ENCODE peak calls at places on chromosomes 3 and 15, in ten cellular contexts. S is tibial artery, Z is hepatocyte, I is fibroblast of lung, P is upper lobe of right lung, W is heart right ventricle, F is PC-9, M is OCI-LY7, J is thoracic aorta, B is heart left ventricle. T is an unnamed sample.

GRCh38 chr3:72997421-72997961 is 880 bp downstream of the PPP4R2 start:
- DNase-seq in B (no peak), F (peak; percentile 12), S (no peak), W (no peak), P (no peak), Z (peak; percentile 78), M (peak; percentile 68), I (peak; percentile 60), J (no peak), T (peak; percentile 44)

GRCh38 chr3:25239042-25239441 is 189.0 kb upstream of the RARB start:
- DNase-seq in J (no peak), W (no peak), P (no peak), F (no peak), I (no peak), B (no peak), Z (no peak), S (no peak), M (no peak), T (no peak)

GRCh38 chr3:46881819-46882376 is 4.4 kb downstream of the PTH1R start:
- DNase-seq in M (no peak), J (no peak), F (no peak), W (no peak), Z (peak; percentile 76), S (no peak), I (peak; percentile 5), B (peak; percentile 67), P (no peak), T (no peak)

GRCh38 chr3:156416846-156417581 is 137.9 kb downstream of the SSR3 start:
- DNase-seq in W (no peak), S (no peak), B (no peak), F (no peak), Z (no peak), M (no peak), J (no peak), I (peak; percentile 33), P (no peak), T (peak; percentile 36)

GRCh38 chr3:187646906-187647660 is 23.1 kb downstream of the SST start:
- DNase-seq in M (no peak), B (no peak), S (no peak), I (no peak), W (no peak), P (no peak), F (no peak), Z (no peak), J (no peak), T (no peak)

GRCh38 chr15:90210593-90210992 is 9.5 kb downstream of the SEMA4B start:
- DNase-seq in S (no peak), P (no peak), W (peak; percentile 67), J (no peak), F (no peak), Z (no peak), M (no peak), I (no peak), B (peak; percentile 64), T (no peak)

GRCh38 chr15:101242160-101242998 is 9.5 kb downstream of the CHSY1 start:
- DNase-seq in W (no peak), P (no peak), M (peak; percentile 73), I (peak; percentile 77), J (no peak), S (no peak), Z (no peak), B (no peak), F (no peak), T (no peak)

GRCh38 chr3:38247366-38248035 is 18.1 kb upstream of the SLC22A13 start:
- DNase-seq in M (no peak), S (no peak), F (peak; percentile 25), Z (peak; percentile 26), P (no peak), J (no peak), W (no peak), I (peak; percentile 94), B (peak; percentile 24), T (no peak)

GRCh38 chr15:66008920-66009572 is 139.8 kb downstream of the RAB11A start:
- DNase-seq in P (no peak), M (no peak), B (no peak), J (no peak), Z (peak; percentile 78), S (no peak), W (no peak), I (no peak), F (peak; percentile 12), T (no peak)

GRCh38 chr3:159988617-159989251 is at the start of gene IL12A:
- DNase-seq in F (peak; percentile 79), J (peak; percentile 20), S (peak; percentile 61), Z (peak; percentile 90), P (peak; percentile 92), B (peak; percentile 82), M (no peak), W (peak; percentile 85), I (peak; percentile 62), T (peak; percentile 87)

GRCh38 chr15:98773616-98774015 is 125.3 kb downstream of the IGF1R start:
- DNase-seq in S (no peak), Z (no peak), J (no peak), P (no peak), M (no peak), B (no peak), W (no peak), I (no peak), F (no peak), T (no peak)

GRCh38 chr3:53841296-53841695 is 4.9 kb downstream of the CHDH start:
- DNase-seq in B (no peak), F (no peak), W (no peak), S (no peak), J (no peak), I (no peak), M (no peak), Z (no peak), P (no peak), T (no peak)

GRCh38 chr15:63602595-63602994 is 5.4 kb downstream of the FBXL22 start:
- DNase-seq in W (no peak), Z (no peak), J (no peak), M (no peak), P (no peak), S (no peak), F (no peak), B (no peak), I (no peak), T (no peak)

GRCh38 chr3:179750720-179751328 is 98.0 kb downstream of the USP13 start:
- DNase-seq in M (peak; percentile 17), S (no peak), J (no peak), I (peak; percentile 13), F (no peak), P (no peak), W (no peak), Z (peak; percentile 28), B (no peak), T (peak; percentile 18)

GRCh38 chr15:40046721-40047412 is 7.9 kb upstream of the SRP14 start:
- DNase-seq in F (no peak), B (no peak), S (no peak), M (no peak), J (no peak), I (peak; percentile 86), P (no peak), Z (no peak), W (no peak), T (no peak)

GRCh38 chr15:92429378-92430066 is 35.8 kb downstream of the ST8SIA2 start:
- DNase-seq in B (no peak), W (no peak), Z (peak; percentile 24), P (no peak), J (no peak), I (peak; percentile 86), F (peak; percentile 4), S (no peak), M (no peak), T (peak; percentile 78)

GRCh38 chr15:62769604-62770003 is 272.9 kb upstream of the TPM1 start:
- DNase-seq in F (no peak), W (no peak), I (peak; percentile 99), B (no peak), Z (no peak), J (no peak), S (no peak), P (no peak), M (no peak), T (no peak)

GRCh38 chr3:180870008-180870733 is 42.3 kb upstream of the FXR1 start:
- DNase-seq in P (peak; percentile 68), B (peak; percentile 42), J (no peak), S (peak; percentile 52), Z (peak; percentile 33), I (peak; percentile 12), F (no peak), W (peak; percentile 40), M (no peak), T (no peak)

GRCh38 chr3:131883711-131884407 is 151.0 kb downstream of the CPNE4 start:
- DNase-seq in M (no peak), S (no peak), J (no peak), P (no peak), B (no peak), I (no peak), Z (no peak), W (no peak), F (no peak), T (no peak)

GRCh38 chr15:67370206-67370954 is 115.8 kb downstream of the IQCH start:
- DNase-seq in Z (no peak), S (no peak), P (no peak), I (no peak), J (no peak), M (no peak), B (no peak), W (no peak), F (no peak), T (no peak)
- TF ChIP-seq CTCF in Z (no peak), S (no peak), P (no peak), I (no peak), J (no peak), M (no peak), B (no peak), W (no peak), F (no peak), T (no peak)

GRCh38 chr15:82995938-82996337 is 9.9 kb downstream of the RAMAC start:
- DNase-seq in J (no peak), B (no peak), M (no peak), W (no peak), P (no peak), S (no peak), F (no peak), I (no peak), Z (no peak), T (no peak)
- H3K4me3 ChIP-seq in J (no peak overlapping the region), B (no peak overlapping the region), M (no peak overlapping the region), W (no peak overlapping the region), P (no peak overlapping the region), S (no peak overlapping the region), F (no peak overlapping the region), I (no peak overlapping the region), Z (no peak overlapping the region), T (no peak overlapping the region)

DNA sequence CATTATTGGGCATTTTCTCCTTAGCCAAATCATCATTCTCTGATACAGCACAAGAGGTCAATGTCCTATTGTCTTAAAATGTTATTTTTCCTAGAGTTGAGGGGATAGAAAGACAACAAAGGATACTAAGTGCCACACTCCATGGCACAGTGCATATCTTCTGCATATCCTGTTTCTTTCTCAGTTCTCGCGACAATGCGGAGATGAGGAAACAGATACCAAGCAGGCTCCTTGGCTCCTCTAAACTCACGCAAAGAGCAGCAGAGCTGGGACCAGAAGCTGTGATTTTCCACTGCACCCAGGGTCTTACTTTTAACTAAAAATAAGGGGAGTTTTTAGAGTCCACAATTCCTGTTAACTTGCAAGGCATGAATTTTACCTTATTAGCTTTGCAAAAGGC is 10.5 kb upstream of the VGLL4 start:
- DNase-seq in S (no peak), Z (no peak), J (no peak), I (no peak), P (no peak), W (no peak), B (no peak), M (no peak), F (no peak), T (no peak)
- H3K4me1 ChIP-seq in S (no peaks in the 10 kb centered on the region), Z (no peaks in the 10 kb centered on the region), J (peaks cover 3% of the 10 kb centered on the region), I (peaks cover 2% of the 10 kb centered on the region), P (peaks cover 11% of the 10 kb centered on the region), W (peaks cover 28% of the 10 kb centered on the region), B (no peaks in the 10 kb centered on the region), M (peaks cover 16% of the 10 kb centered on the region), F (no peaks in the 10 kb centered on the region), T (no peaks in the 10 kb centered on the region)

GRCh38 chr3:34011171-34012101 is 213.0 kb downstream of the PDCD6IP start:
- DNase-seq in J (no peak), B (no peak), S (no peak), Z (no peak), I (peak; percentile 57), P (no peak), M (peak; percentile 59), F (no peak), W (no peak), T (no peak)
- TF ChIP-seq CTCF in J (no peak), B (no peak), S (no peak), Z (peak; percentile 5), I (no peak), P (no peak), M (peak; percentile 74), F (no peak), W (no peak), T (no peak)

T was measured in BE2C.